ENCODE peak calls at places on chromosomes 16 and 17, in nine cellular contexts. I is PC-3, M is neural progenitor cell, X is sigmoid colon, O is heart right ventricle, C is GM23248, V is A673, P is esophagus squamous epithelium, T is fibroblast of lung. K is an unnamed sample. For H3K4me1, the result is how much of the 10 kb centered on the place peaks cover.

GRCh38 chr17:59381716-59382570 is 50.5 kb downstream of the YPEL2 start:
- DNase-seq in V (no peak), O (peak), T (no peak), P (no peak), X (peak), M (no peak), I (no peak), C (peak), K (no peak)

GRCh38 chr16:1150511-1150982 is 2.4 kb upstream of the CACNA1H start:
- DNase-seq in I (peak), O (no peak), P (no peak), X (no peak), C (peak), V (peak), T (peak), M (no peak), K (no peak)

GRCh38 chr16:9885457-9885856 is 296.8 kb downstream of the GRIN2A start:
- DNase-seq in T (no peak), I (no peak), C (no peak), M (peak), P (no peak), V (no peak), X (no peak), O (no peak), K (no peak)

GRCh38 chr16:66544358-66544757 is 5.6 kb downstream of the TK2 start:
- DNase-seq in O (no peak), C (no peak), V (no peak), X (no peak), P (no peak), I (no peak), T (no peak), M (no peak), K (no peak)

GRCh38 chr16:22300427-22301071 is 3.3 kb downstream of the POLR3E start:
- DNase-seq in V (peak), T (peak), I (peak), O (peak), X (peak), C (peak), P (no peak), M (peak), K (peak)

GRCh38 chr16:4653981-4654380 is 29.4 kb downstream of the MGRN1 start:
- DNase-seq in X (no peak), P (no peak), V (no peak), I (no peak), O (no peak), C (no peak), T (no peak), M (no peak), K (no peak)

GRCh38 chr16:29675811-29676643 is 3.0 kb upstream of the QPRT start:
- DNase-seq in M (peak), C (peak), I (peak), O (no peak), V (peak), P (no peak), X (no peak), T (peak), K (no peak)

GRCh38 chr17:65001409-65002045 is 55.0 kb downstream of the GNA13 start:
- DNase-seq in P (no peak), C (no peak), T (no peak), V (no peak), X (no peak), I (no peak), M (no peak), O (no peak), K (no peak)

GRCh38 chr17:69672924-69673323 is 258.4 kb downstream of the MAP2K6 start:
- DNase-seq in X (no peak), I (peak), M (no peak), V (no peak), P (no peak), T (peak), C (peak), O (no peak), K (no peak)

GRCh38 chr16:55051571-55051970 is 120.9 kb downstream of the IRX5 start:
- DNase-seq in O (no peak), X (peak), I (no peak), V (no peak), C (no peak), T (no peak), P (no peak), M (no peak), K (no peak)

DNA sequence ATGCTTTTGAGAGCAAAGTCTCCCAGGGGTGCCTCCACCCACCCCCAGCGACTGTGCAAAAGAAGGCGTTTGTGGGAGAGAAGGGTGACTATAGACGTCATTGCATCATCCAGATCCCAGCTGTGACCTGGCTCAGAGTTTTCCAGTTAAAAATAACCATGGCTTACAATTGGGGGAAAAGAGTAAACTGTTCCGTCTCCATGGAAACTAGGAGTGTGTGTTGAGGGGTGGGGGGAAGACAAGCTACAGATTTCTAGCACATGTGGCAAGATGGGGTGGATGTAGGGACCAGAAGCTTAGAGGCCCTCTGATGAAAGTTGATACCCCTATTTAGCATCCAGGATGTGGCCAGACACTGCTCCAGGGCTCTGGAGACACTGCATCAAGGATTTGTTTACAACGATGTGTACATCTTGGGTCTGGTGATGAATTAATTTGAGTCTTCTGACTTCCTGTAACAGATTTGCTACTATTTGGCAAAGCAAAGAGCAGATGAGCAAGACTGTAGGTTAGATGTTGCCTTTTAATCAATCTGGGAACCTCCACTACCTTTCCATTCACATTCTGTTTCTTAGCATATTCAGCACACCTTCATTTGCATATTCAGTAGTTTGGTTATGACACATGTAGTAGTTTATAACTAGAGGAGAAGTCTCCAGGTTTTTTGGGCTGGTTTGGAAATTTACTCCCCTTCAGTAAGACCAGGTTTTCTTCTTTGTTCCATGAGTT is 6.2 kb upstream of the DUSP14 start:
- DNase-seq in V (peak), X (peak), O (peak), P (no peak), M (no peak), I (no peak), T (peak), C (peak), K (no peak)
- H3K27ac ChIP-seq in V (peak), X (no peak), O (no peak), P (peak), M (no peak), I (no peak), T (peak), C (peak), K (no peak)

GRCh38 chr17:63833741-63834373 is 6.4 kb upstream of the FTSJ3 start:
- DNase-seq in T (no peak), X (no peak), O (no peak), C (no peak), M (no peak), V (no peak), P (no peak), I (no peak), K (no peak)

GRCh38 chr17:63836811-63837210 is 5.7 kb downstream of the SMARCD2 start:
- DNase-seq in M (no peak), I (no peak), C (no peak), T (no peak), X (no peak), O (no peak), V (no peak), P (no peak), K (no peak)

GRCh38 chr17:63833026-63833740 is 5.7 kb upstream of the FTSJ3 start:
- DNase-seq in V (no peak), P (no peak), C (no peak), X (no peak), I (no peak), T (no peak), O (no peak), M (no peak), K (no peak)

GRCh38 chr17:63834431-63835166 is 7.1 kb upstream of the FTSJ3 start:
- DNase-seq in P (no peak), M (peak), V (peak), C (peak), X (peak), I (peak), T (peak), O (no peak), K (peak)

GRCh38 chr17:63835167-63835720 is 7.2 kb downstream of the SMARCD2 start:
- DNase-seq in C (no peak), O (no peak), I (no peak), T (no peak), X (peak), V (no peak), M (no peak), P (no peak), K (no peak)
- H3K4me1 ChIP-seq in C (under half), O (under half), I (under half), T (under half), X (half or more), V (under half), M (under half), P (under half), K (half or more)

GRCh38 chr17:44360826-44361225 is 2.8 kb downstream of the FAM171A2 start:
- DNase-seq in X (no peak), C (peak), T (peak), V (no peak), I (no peak), O (no peak), M (peak), P (no peak), K (no peak)
- H3K4me3 ChIP-seq in X (no peak), C (no peak), T (no peak), V (no peak), I (no peak), O (no peak), M (peak), P (no peak), K (no peak)

DNA sequence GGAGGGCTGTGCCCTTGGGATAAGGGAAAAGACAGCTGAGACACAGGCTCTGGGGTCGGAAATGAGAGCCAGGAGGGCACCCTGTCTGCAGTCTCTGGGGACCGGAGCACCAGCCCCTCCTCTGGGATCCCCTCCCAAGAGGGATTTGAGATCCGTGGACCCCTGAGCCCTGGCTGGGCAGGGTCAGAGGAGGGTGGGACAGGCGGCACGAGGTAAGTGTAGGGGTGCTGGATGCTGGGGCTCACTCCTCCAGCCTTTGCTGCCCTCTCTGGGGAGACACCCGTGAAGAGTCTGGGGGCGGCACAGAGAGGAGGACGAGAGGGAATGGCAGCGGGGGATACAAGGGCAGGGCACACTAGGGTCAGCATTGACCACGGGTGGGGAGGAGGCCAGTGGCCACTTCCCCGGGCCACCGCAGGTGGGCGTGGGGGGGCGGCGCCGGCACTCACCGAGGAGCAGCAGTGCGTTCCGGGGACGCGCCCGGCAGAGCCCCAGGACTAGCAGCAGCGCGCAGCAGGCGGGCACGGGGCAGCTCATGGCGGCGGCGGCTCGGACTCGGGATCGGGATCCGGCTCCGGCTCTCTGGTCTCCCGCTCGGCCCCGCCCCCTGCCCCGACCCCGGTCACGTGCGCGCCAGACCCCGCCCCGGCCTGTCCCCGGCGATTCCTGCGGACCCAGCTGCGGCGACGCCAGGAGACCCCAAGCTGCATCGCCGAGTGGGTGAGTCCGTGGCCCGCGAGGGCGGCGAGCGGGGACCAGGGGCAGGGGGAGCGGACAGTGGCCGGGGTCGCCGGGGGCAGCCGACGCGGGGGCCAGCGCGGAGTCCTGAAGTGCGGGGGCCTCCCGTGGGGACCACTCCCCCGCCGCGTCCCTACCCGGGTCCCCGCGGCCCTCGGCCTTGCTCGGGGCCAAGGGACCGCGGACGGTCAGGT is at the start of the genes SGSH and SLC26A11:
- DNase-seq in I (peak), T (peak), V (peak), X (peak), O (peak), C (peak), P (no peak), M (peak), K (peak)
- H3K27ac ChIP-seq in I (peak), T (peak), V (peak), X (peak), O (peak), C (peak), P (peak), M (no peak), K (peak)

DNA sequence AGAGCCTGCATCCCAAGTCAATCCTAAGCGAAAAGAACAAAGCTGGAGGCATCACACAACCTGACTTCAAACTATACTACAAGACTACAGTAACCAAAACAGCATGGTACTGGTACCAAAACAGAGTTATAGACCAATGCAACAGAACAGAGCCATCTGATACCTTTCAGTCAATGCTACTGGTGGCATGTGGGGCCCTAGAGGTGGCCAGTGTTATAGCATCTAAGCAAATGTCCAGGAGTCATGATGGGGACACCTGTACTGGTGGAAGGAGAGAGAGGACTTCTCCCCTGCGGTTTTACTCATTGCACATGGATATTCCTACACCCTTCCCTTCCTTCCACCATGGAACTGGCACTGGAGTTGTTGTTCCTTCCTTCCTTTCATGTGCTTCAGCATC is 6.0 kb upstream of the ASIC2 start:
- DNase-seq in T (no peak), C (no peak), V (no peak), P (no peak), M (no peak), I (no peak), O (no peak), X (no peak), K (no peak)
- H3K4me1 ChIP-seq in T (under half), C (under half), V (under half), P (under half), M (under half), I (under half), O (under half), X (under half), K (under half)

DNA sequence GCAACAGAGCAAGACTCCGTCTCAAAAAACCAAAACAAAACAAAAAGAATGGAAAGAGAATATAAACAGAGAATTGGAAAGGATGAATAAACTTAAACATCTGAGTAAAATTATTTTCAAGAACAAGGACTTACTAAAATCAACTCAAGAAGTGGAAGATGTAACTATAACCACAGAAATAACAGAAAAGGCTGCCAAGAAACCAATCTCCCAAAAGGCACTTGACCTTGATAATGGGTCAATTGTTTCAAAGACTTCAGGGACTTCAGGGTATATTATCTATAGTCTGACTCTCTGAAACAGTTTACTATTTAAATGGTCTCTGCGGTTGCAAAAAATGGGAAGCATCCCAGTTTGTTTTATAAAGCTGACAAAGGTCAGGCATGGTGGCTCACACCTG is 35.1 kb downstream of the VPS53 start:
- DNase-seq in I (no peak), T (no peak), M (no peak), X (no peak), V (no peak), O (no peak), P (no peak), C (no peak), K (no peak)
- H3K4me3 ChIP-seq in I (no peak), T (no peak), M (no peak), X (no peak), V (no peak), O (no peak), P (no peak), C (no peak), K (no peak)

GRCh38 chr16:19884611-19885455 is at the start of gene GPRC5B:
- DNase-seq in T (peak), P (no peak), C (peak), M (peak), V (peak), I (peak), O (peak), X (peak), K (peak)

GRCh38 chr16:19882186-19882585 is 2.5 kb downstream of the GPRC5B start:
- DNase-seq in O (no peak), V (peak), T (peak), X (no peak), M (peak), I (no peak), C (no peak), P (no peak), K (no peak)

GRCh38 chr16:19884021-19884485 is 595 bp downstream of the GPRC5B start:
- DNase-seq in P (no peak), M (peak), I (no peak), O (peak), T (no peak), X (peak), C (peak), V (no peak), K (no peak)

GRCh38 chr16:19882641-19883040 is 2.0 kb downstream of the GPRC5B start:
- DNase-seq in X (no peak), T (no peak), C (no peak), V (no peak), M (peak), I (no peak), P (no peak), O (peak), K (no peak)

GRCh38 chr16:19883296-19883951 is 1.2 kb downstream of the GPRC5B start:
- DNase-seq in X (no peak), I (no peak), M (peak), P (no peak), V (peak), O (peak), T (peak), C (peak), K (peak)
- H3K27ac ChIP-seq in X (peak), I (no peak), M (no peak), P (peak), V (no peak), O (peak), T (no peak), C (no peak), K (no peak)

GRCh38 chr17:16465861-16466338 is 26.1 kb downstream of the LRRC75A start:
- DNase-seq in P (no peak), O (no peak), V (no peak), C (no peak), X (no peak), M (no peak), T (no peak), I (no peak), K (no peak)
- H3K4me1 ChIP-seq in P (under half), O (under half), V (under half), C (under half), X (under half), M (under half), T (under half), I (under half), K (under half)

DNA sequence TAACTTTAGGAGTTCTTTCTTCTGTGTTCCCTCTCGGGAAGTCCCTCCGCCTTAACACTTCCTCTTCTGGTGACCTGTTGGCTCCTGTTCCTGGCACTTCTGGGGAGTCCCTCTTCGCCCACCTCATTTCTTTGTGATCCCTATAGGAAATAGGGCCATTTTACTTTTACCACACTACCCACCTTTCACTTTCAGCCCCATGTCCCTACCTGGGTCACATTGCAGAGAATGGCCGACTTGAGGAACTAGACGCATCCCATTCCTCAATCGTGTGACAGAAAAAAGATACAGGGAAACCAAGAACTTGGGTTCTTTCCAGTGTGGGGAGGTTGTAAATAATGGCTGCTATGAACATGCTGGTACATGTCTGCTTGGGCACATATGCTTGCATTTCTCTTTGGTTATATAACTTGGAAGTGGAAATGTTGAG is 6.6 kb downstream of the IL21R start:
- DNase-seq in T (no peak), O (no peak), P (no peak), I (no peak), C (no peak), M (no peak), V (no peak), X (no peak), K (no peak)
- H3K4me3 ChIP-seq in T (no peak), O (no peak), P (no peak), I (no peak), C (no peak), M (no peak), V (no peak), X (no peak), K (peak)

GRCh38 chr17:77555110-77555509 is 403.4 kb upstream of the TNRC6C start:
- DNase-seq in T (no peak), M (no peak), P (no peak), C (no peak), O (no peak), I (no peak), V (no peak), X (no peak), K (no peak)
- H3K27ac ChIP-seq in T (no peak), M (no peak), P (no peak), C (no peak), O (no peak), I (no peak), V (no peak), X (no peak), K (no peak)

K was measured in CD8-positive, alpha-beta memory T cell.